ENCODE peak calls at places on chromosomes 12 and 14, in ten cellular contexts. M is sigmoid colon, H is suprapubic skin, J is K562, U is stomach, C is Panc1, Z is GM23338, L is HCT116, I is transverse colon, V is breast epithelium. G is an unnamed sample.
A peak's percentile ranks its signal among the peaks of the same experiment; 100 is the strongest.

GRCh38 chr14:45253754-45254300 is 825 bp upstream of the MIS18BP1 start:
- DNase-seq in M (peak; percentile 71), H (peak; percentile 69), J (no peak), U (no peak), C (no peak), Z (peak; percentile 17), L (peak; percentile 8), I (peak; percentile 27), V (no peak), G (peak; percentile 33)

GRCh38 chr14:100896369-100897060 is 7.0 kb downstream of the RTL1 start:
- DNase-seq in M (peak; percentile 45), H (peak; percentile 41), J (no peak), U (no peak), C (no peak), Z (no peak), L (no peak), I (no peak), V (no peak), G (no peak)

GRCh38 chr14:98186140-98186539 is 1085.9 kb downstream of the BCL11B start:
- DNase-seq in M (no peak), H (no peak), J (no peak), U (no peak), C (no peak), Z (no peak), L (no peak), I (no peak), V (no peak), G (no peak)

GRCh38 chr14:27184371-27184901 is 586.6 kb upstream of the NOVA1 start:
- DNase-seq in M (no peak), H (no peak), J (no peak), U (no peak), C (no peak), Z (no peak), L (no peak), I (no peak), V (no peak), G (no peak)

GRCh38 chr12:47271800-47272230 is 192.1 kb upstream of the AMIGO2 start:
- DNase-seq in M (no peak), H (no peak), J (no peak), U (no peak), C (no peak), Z (no peak), L (no peak), I (no peak), V (no peak), G (no peak)

GRCh38 chr12:100752841-100753240 is 41.7 kb upstream of the ANO4 start:
- DNase-seq in M (no peak), H (no peak), J (no peak), U (no peak), C (no peak), Z (no peak), L (no peak), I (no peak), V (no peak), G (no peak)

GRCh38 chr12:42759622-42760273 is 170.2 kb upstream of the PRICKLE1 start:
- DNase-seq in M (peak; percentile 91), H (peak; percentile 84), J (no peak), U (peak; percentile 31), C (no peak), Z (no peak), L (no peak), I (peak; percentile 35), V (peak; percentile 74), G (no peak)

GRCh38 chr14:88199882-88200281 is 123.2 kb downstream of the KCNK10 start:
- DNase-seq in M (no peak), H (no peak), J (no peak), U (no peak), C (no peak), Z (no peak), L (no peak), I (no peak), V (no peak), G (no peak)

DNA sequence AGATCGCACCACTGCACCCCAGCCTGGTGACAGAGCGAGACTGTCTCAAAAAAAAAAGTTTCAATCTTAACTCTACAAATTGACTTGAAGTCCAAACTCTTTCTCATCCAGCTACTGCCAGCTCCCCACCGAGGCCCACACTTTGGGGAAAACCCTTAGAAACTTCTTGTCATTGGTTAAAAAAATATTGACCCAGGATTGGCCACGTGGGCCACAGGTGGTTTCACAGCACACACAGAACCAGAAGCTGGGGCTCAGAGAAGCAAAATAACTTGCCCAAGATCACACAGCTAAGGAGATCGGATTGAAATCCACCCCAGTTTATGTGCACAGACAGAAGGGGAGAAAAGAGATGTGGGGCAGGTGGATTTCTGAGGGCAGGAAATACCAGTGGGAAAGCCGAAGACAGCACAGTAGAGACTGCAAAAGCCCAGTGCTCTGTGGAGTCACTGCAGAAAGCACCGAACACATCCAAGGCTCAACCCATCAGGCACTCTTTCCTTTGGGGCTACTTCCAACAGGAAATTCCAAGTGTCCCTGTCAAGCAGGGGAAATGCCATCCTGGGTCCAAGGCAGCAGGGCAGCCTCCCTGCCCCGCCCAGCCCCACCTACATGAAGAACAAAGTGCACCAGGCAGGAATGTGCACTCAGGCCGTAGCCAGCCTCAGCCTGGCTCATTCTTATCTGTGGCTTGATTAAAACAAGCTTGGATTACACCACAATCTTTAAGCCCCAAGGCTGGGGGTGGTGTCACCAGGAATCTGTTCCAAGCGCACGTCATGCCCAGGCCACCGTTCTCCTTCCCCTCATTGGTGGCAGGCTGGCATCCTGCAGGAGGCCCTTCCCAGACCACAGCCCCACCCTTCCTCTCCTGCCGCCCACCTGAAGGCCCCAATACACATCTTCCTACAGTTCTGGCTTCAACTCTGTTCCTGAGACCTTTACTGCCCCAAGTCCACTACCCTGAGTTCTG is 72.5 kb downstream of the ITPK1 start:
- DNase-seq in M (no peak), H (peak; percentile 80), J (no peak), U (peak; percentile 93), C (no peak), Z (no peak), L (peak; percentile 89), I (peak; percentile 92), V (peak; percentile 82), G (no peak)
- TF ChIP-seq POLR2AphosphoS5 in M (no peak), H (no peak), J (no peak), U (no peak), C (no peak), Z (no peak), L (peak; percentile 70), I (peak; percentile 84), V (no peak), G (peak; percentile 61)

GRCh38 chr12:3276226-3276625 is 199.0 kb downstream of the TSPAN9 start:
- DNase-seq in M (no peak), H (no peak), J (no peak), U (no peak), C (no peak), Z (no peak), L (no peak), I (no peak), V (no peak), G (peak; percentile 80)
- H3K4me1 ChIP-seq in M (no peaks in the 10 kb centered on the region), H (peaks cover 18% of the 10 kb centered on the region), J (no peaks in the 10 kb centered on the region), U (peaks cover 10% of the 10 kb centered on the region), C (no peaks in the 10 kb centered on the region), Z (no peaks in the 10 kb centered on the region), L (peaks cover 28% of the 10 kb centered on the region), I (no peaks in the 10 kb centered on the region), V (no peaks in the 10 kb centered on the region), G (peaks cover 8% of the 10 kb centered on the region)

GRCh38 chr12:49335118-49335954 is 1.7 kb downstream of the C1QL4 start:
- DNase-seq in M (peak; percentile 42), H (no peak), J (no peak), U (no peak), C (no peak), Z (no peak), L (no peak), I (no peak), V (no peak), G (no peak)

GRCh38 chr12:49338830-49339463 is 2.0 kb upstream of the C1QL4 start:
- DNase-seq in M (peak; percentile 34), H (peak; percentile 36), J (no peak), U (peak; percentile 3), C (no peak), Z (no peak), L (no peak), I (no peak), V (no peak), G (no peak)

GRCh38 chr12:49334681-49335080 is 2.3 kb downstream of the C1QL4 start:
- DNase-seq in M (peak; percentile 56), H (no peak), J (no peak), U (peak; percentile 10), C (no peak), Z (no peak), L (no peak), I (no peak), V (no peak), G (peak; percentile 14)

GRCh38 chr12:49335955-49336644 is 888 bp downstream of the C1QL4 start:
- DNase-seq in M (peak; percentile 58), H (no peak), J (no peak), U (no peak), C (no peak), Z (peak; percentile 29), L (no peak), I (no peak), V (no peak), G (peak; percentile 83)

DNA sequence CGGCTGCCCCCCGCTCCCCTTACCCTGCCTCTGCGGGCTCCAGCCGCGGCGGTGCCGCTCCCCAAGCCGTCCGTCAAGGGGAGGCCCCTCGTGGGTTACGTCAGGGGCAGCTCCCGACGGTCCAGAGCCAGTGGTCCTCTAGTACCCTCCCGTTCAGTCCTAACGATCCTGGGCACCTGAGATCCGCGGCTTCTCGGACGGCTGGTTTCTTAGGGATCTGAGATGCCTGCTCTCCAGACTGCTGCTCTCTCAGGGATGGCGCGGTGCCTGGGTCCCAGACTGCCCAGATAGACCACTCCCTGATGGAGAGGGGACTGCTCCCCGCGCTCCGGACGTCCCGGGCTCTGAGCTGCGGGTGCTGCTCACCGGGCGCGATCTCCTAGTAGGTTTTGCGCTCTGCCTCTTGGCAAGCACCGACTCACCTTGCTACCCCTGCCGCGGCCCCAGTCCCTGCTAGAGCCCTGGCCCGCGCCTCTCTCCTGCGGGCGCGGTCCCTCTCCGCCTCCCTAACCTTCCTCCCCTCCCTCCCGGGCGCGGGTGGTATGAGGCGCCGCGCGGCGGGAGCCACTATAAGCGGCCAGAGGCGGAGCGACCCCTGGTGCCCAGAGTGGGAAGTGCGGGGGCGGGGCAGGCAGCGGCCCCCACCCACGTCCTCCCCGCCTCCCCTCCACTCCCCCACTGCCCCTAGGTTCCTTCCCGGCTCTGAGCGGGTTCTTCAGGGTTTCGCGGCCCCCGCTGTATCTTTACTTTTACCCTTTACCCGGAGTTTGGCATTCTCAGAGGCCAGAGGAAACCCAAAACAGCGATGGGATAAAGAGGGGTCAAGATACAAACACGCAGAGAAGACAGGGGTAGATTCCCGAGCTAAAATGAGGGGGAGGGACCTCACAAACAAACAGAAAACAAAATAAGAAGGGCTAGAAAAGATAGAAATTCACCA is at the start of gene C1QL4:
- DNase-seq in M (peak; percentile 85), H (peak; percentile 89), J (peak; percentile 96), U (peak; percentile 85), C (no peak), Z (peak; percentile 91), L (peak; percentile 33), I (peak; percentile 87), V (peak; percentile 69), G (peak; percentile 82)
- TF ChIP-seq POLR2AphosphoS5 in M (no peak), H (no peak), J (no peak), U (no peak), C (no peak), Z (no peak), L (peak; percentile 81), I (no peak), V (no peak), G (no peak)

DNA sequence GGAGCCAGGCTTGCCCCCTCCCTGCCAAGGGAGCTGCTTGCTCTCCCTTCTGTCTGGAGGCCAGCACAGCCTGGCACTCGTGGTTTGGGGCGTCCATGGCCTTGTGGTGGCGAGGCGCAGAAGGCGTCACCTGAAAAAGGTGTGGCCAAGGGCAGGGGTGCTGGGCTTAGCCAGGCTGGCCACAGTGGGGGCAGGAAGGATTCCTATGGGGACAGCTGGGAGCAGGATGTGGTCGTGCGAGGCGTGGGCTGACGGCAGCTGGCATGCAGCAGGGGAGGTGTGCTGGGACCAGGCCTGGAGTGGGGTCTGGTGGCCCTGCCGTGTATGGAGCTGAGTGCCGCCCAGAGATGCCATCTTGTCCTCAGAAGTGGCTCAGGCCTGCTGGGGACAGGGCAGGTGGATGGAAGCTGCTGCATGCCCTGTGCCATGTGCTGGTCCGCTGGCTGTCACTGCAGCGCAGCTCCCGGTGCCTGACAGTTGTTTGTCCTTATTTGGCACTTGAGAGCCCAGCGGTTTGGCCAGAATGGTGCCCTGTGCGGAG is 30.0 kb downstream of the SH2B3 start:
- DNase-seq in M (no peak), H (no peak), J (no peak), U (no peak), C (no peak), Z (no peak), L (no peak), I (no peak), V (no peak), G (no peak)
- H3K4me1 ChIP-seq in M (no peaks in the 10 kb centered on the region), H (peaks cover 74% of the 10 kb centered on the region), J (peaks cover 22% of the 10 kb centered on the region), U (peaks cover 83% of the 10 kb centered on the region), C (peaks cover 57% of the 10 kb centered on the region), Z (peaks cover 52% of the 10 kb centered on the region), L (peaks cover 25% of the 10 kb centered on the region), I (peaks cover 58% of the 10 kb centered on the region), V (no peaks in the 10 kb centered on the region), G (peaks cover 93% of the 10 kb centered on the region)